ENCODE peak calls at places on chromosomes 7 and 10, in four cellular contexts. O, R, K and B are unnamed samples.

GRCh38 chr7:88429382-88429781 is 122.7 kb upstream of the STEAP4 start:
- DNase-seq in K (no peak), O (no peak), R (no peak), B (no peak)

GRCh38 chr7:73735526-73735905 is 3.1 kb downstream of the ABHD11 start:
- DNase-seq in R (no peak), K (no peak), O (no peak), B (no peak)

GRCh38 chr7:140383954-140384713 is 14.2 kb downstream of the SLC37A3 start:
- DNase-seq in R (no peak), O (no peak), K (no peak), B (no peak)

GRCh38 chr7:15921576-15921975 is 235.1 kb upstream of the MEOX2 start:
- DNase-seq in R (peak; percentile 54), O (no peak), K (no peak), B (no peak)

GRCh38 chr7:114086906-114087651 is 168.3 kb upstream of the PPP1R3A start:
- DNase-seq in O (peak; percentile 24), R (peak; percentile 19), K (no peak), B (no peak)

GRCh38 chr7:16345979-16346958 is 75.1 kb downstream of the CRPPA start:
- DNase-seq in O (peak; percentile 82), R (peak; percentile 58), K (peak; percentile 75), B (no peak)

GRCh38 chr7:150799741-150800575 is at the start of gene TMEM176B:
- DNase-seq in K (no peak), R (no peak), O (no peak), B (no peak)

GRCh38 chr7:34550996-34551395 is 107.0 kb upstream of the NPSR1 start:
- DNase-seq in R (no peak), O (no peak), K (no peak), B (no peak)

GRCh38 chr10:4196948-4197390 is 412.0 kb upstream of the KLF6 start:
- DNase-seq in K (no peak), R (peak; percentile 17), O (no peak), B (no peak)

GRCh38 chr7:100435401-100436304 is 644 bp downstream of the PPP1R35 start:
- DNase-seq in O (peak; percentile 39), R (no peak), K (no peak), B (no peak)

GRCh38 chr10:124903119-124903518 is 38.8 kb upstream of the ZRANB1 start:
- DNase-seq in R (no peak), O (no peak), K (no peak), B (no peak)

GRCh38 chr7:42868456-42868855 is 43.4 kb downstream of the C7orf25 start:
- DNase-seq in K (no peak), R (no peak), O (no peak), B (no peak)

GRCh38 chr10:69786791-69787190 is 14.9 kb upstream of the COL13A1 start:
- DNase-seq in K (no peak), R (peak; percentile 56), O (peak; percentile 74), B (no peak)

GRCh38 chr7:112020800-112021199 is 185.4 kb downstream of the DOCK4 start:
- DNase-seq in R (no peak), O (no peak), K (no peak), B (no peak)

GRCh38 chr10:79145174-79145483 is 76.4 kb downstream of the ZMIZ1 start:
- DNase-seq in R (no peak), K (no peak), O (no peak), B (no peak)

GRCh38 chr10:72062832-72063702 is 25.3 kb downstream of the SPOCK2 start:
- DNase-seq in O (no peak), R (no peak), K (no peak), B (no peak)

GRCh38 chr10:5776150-5776880 is 36.9 kb downstream of the GDI2 start:
- DNase-seq in R (peak; percentile 50), O (peak; percentile 30), K (no peak), B (no peak)

GRCh38 chr10:113704637-113705343 is 25.1 kb downstream of the CASP7 start:
- DNase-seq in R (peak; percentile 60), O (peak; percentile 69), K (peak; percentile 12), B (no peak)

GRCh38 chr10:102781921-102782542 is 38.3 kb downstream of the WBP1L start:
- DNase-seq in O (peak; percentile 87), K (no peak), R (peak; percentile 65), B (no peak)

GRCh38 chr7:16836481-16836880 is 31.7 kb upstream of the AGR2 start:
- DNase-seq in R (peak; percentile 4), K (no peak), O (no peak), B (no peak)

GRCh38 chr10:110448682-110449418 is 48.9 kb upstream of the DUSP5 start:
- DNase-seq in O (no peak), K (no peak), R (no peak), B (no peak)

DNA sequence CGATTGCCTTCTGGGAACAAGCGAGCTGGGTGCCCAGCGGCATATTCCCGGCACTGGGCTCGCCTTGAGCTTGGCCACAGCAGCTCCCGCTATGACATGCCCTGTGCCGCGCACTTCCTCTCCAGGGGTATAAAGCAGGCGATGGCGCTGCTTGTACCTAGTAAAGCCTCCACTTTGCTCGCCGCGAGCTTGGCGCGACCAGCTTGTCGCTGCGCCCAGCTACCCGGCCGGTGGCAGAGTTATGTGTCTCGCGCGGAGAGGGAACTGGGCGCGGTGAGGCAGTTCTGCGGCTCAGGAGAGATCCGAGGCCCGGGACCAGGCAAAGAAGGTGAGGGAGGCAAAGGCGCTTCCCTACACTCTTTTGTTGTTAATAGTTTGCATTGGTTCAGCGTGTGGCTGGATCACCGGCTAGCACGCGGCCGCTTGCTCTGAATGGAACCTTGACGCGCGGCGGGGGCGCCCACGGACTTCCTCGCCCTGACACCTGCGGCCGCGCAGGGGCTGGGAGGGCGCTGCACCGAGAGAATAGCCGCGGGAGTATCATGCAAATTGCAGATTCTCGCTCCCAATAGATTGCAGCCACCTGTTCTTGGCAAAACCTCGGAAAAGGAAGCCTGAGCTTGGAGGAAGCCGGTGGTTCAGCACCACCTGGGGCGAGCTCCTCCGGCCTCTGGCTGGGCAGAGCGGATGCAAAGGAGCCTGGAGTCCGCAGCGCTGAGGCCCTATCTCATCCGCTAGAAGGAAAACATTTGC is 3.0 kb upstream of the BUB3 start:
- DNase-seq in R (peak; percentile 9), K (no peak), O (no peak), B (no peak)
- H3K4me3 ChIP-seq in R (no peak overlapping the region), K (peak overlapping the region; percentile 33), O (peak overlapping the region; percentile 17), B (peak overlapping the region; percentile 64)

GRCh38 chr7:54476609-54477008 is 65.6 kb upstream of the VSTM2A start:
- DNase-seq in R (no peak), K (no peak), O (no peak), B (no peak)

DNA sequence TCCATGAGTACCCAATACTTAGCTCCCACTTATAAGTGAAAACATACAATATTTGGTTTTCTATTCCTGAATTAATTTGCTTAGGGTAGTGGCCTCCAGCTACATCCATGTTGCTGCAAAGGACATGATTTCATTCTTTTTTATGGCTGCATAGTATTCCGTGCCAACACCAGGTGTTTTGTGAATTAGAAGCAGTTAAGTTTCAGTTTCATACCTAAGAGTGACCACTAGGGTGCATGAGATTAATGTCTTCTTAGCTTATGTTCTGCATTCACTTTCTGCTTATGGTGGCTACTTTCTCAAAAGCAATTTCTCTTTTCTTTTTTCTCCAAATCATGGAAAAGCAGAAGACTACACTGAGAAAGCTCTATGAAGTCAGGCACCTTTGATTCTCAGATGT is 65.1 kb upstream of the VSTM2A start:
- DNase-seq in O (no peak), R (no peak), K (no peak), B (no peak)
- TF ChIP-seq CTCF in O (no peak), R (no peak), K (peak; percentile 17), B (no peak)

GRCh38 chr7:37441405-37441797 is 7.3 kb downstream of the ELMO1 start:
- DNase-seq in R (no peak), K (no peak), O (no peak), B (no peak)

GRCh38 chr7:37440738-37441404 is 7.8 kb downstream of the ELMO1 start:
- DNase-seq in K (no peak), R (no peak), O (no peak), B (no peak)

GRCh38 chr7:37442268-37442667 is 6.4 kb downstream of the ELMO1 start:
- DNase-seq in R (no peak), O (no peak), K (no peak), B (no peak)

GRCh38 chr7:37439282-37440021 is 9.2 kb downstream of the ELMO1 start:
- DNase-seq in R (no peak), K (no peak), O (no peak), B (no peak)

GRCh38 chr7:37438879-37439278 is 9.8 kb downstream of the ELMO1 start:
- DNase-seq in O (no peak), R (no peak), K (no peak), B (no peak)
- H3K4me3 ChIP-seq in O (no peak overlapping the region), R (no peak overlapping the region), K (no peak overlapping the region), B (no peak overlapping the region)

DNA sequence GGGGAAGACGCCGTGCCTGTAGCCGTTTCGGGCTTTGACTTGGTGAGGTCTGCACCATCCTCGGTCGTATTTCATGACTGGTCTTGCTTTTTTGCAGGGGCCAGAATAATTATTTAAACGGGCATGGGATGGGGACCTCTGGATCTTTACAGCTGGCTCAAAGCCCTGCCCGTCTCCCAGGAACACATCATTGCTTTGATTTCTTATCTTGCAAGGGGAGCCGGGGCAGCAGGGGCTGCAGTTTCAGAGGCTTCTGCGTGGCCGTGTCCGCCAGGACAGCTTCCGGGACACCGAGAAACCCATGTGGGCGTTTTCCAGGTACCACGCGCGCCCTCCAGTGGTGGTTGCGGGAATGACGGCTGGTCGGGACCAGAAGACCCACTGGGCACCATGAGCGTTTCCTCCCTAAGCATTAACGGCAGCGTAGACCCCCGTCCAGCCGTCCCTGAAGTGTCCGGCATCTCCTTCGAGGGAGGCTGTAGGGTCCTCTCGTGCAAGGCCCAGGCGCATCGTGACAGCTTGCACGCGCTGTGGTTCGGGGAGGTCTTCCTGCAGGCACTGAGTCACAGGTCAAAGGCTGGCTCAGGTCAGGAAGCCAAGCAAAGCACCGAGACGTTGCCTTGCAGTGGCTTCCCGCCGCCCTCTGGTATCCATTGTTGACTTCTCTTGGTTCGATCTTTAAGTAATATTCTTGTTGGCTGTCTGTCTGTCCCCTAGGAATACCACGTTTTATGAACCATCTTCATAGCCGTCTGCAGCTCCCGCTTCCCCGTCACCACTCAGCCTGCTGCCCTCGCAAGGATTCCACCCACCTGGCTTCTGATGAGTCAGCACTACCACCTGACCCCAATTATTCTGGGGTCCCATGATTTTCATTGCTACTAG is 16.2 kb upstream of the ZFAND2A start:
- DNase-seq in K (peak; percentile 72), O (peak; percentile 79), R (peak; percentile 52), B (peak; percentile 43)
- TF ChIP-seq CTCF in K (peak; percentile 98), O (peak; percentile 93), R (peak; percentile 86), B (peak; percentile 99)

GRCh38 chr7:1060315-1061080 is 16.2 kb downstream of the GPR146 start:
- DNase-seq in O (no peak), R (no peak), K (no peak), B (no peak)
- H3K4me3 ChIP-seq in O (peak overlapping the region; percentile 13), R (no peak overlapping the region), K (no peak overlapping the region), B (no peak overlapping the region)